ENCODE peak calls at places on chromosomes 13 and 19, in five cellular contexts. G is stimulated activated CD8-positive, alpha-beta memory T cell treated with anti-CD3 and anti-CD28 coated beads, Interleukin-12 subunit alpha, Interleukin-12 subunit beta, amount 100 ng/mL, for 4 hours; P is foreskin fibroblast; R is effector memory CD4-positive, alpha-beta T cell; E is heart left ventricle. A is an unnamed sample.

GRCh38 chr13:39506559-39507390 is 96.2 kb downstream of the LHFPL6 start:
- DNase-seq in P (peak), G (no peak), R (no peak), E (no peak), A (no peak)

GRCh38 chr13:111304603-111305289 is 15.7 kb upstream of the TEX29 start:
- DNase-seq in E (no peak), P (no peak), G (no peak), R (no peak), A (no peak)

GRCh38 chr13:90003566-90003965 is 1343.9 kb upstream of the MIR17HG start:
- DNase-seq in P (no peak), R (no peak), E (no peak), G (no peak), A (no peak)

GRCh38 chr13:28623782-28624706 is 34.9 kb upstream of the POMP start:
- DNase-seq in R (no peak), E (no peak), P (no peak), G (no peak), A (no peak)

GRCh38 chr13:27172495-27172842 is 858 bp upstream of the USP12 start:
- DNase-seq in E (no peak), R (no peak), G (no peak), P (peak), A (no peak)

GRCh38 chr13:72201726-72202125 is 334.7 kb upstream of the DACH1 start:
- DNase-seq in G (no peak), P (no peak), R (no peak), E (no peak), A (no peak)

GRCh38 chr13:109400192-109400591 is 386.2 kb downstream of the IRS2 start:
- DNase-seq in R (no peak), G (no peak), E (no peak), P (no peak), A (no peak)

GRCh38 chr13:51619614-51620013 is 35.4 kb downstream of the WDFY2 start:
- DNase-seq in E (no peak), G (no peak), R (no peak), P (peak), A (no peak)

GRCh38 chr19:44401108-44401786 is at the start of gene ZNF285:
- DNase-seq in E (peak), G (peak), R (peak), P (peak), A (peak)

GRCh38 chr19:56348289-56348877 is 33.7 kb upstream of the ZSCAN5A start:
- DNase-seq in E (no peak), P (no peak), R (no peak), G (no peak), A (no peak)

GRCh38 chr13:66937423-66937822 is 292.7 kb downstream of the PCDH9 start:
- DNase-seq in E (no peak), R (no peak), P (no peak), G (no peak), A (no peak)

GRCh38 chr13:52353116-52353718 is 52.8 kb downstream of the THSD1 start:
- DNase-seq in R (no peak), G (no peak), E (no peak), P (no peak), A (no peak)

GRCh38 chr19:16702123-16702522 is 17.5 kb upstream of the NWD1 start:
- DNase-seq in E (peak), R (no peak), P (peak), G (no peak), A (no peak)

GRCh38 chr19:47417107-47417745 is 2.1 kb downstream of the MEIS3 start:
- DNase-seq in P (no peak), G (no peak), E (no peak), R (no peak), A (no peak)

GRCh38 chr13:111652676-111653075 is 332.2 kb downstream of the TEX29 start:
- DNase-seq in E (no peak), R (no peak), P (no peak), G (no peak), A (no peak)